ENCODE peak calls at places on chromosome 3, in seven cellular contexts. One of them, this sample, is unnamed.

GRCh38 chr3:128317101-128317697 is 149.5 kb downstream of the DNAJB8 start:
- DNase-seq in heart right ventricle: no peak
- DNase-seq in GM10248: no peak
- DNase-seq in fibroblast of pulmonary artery: no peak
- DNase-seq in SW480: no peak
- DNase-seq in T-helper 9 cell: no peak
- DNase-seq in activated CD4-positive, alpha-beta T cell treated with anti-CD3 and anti-CD28 coated beads, Interleukin-2, amount 50 U/mL, for 24 hours: no peak
- DNase-seq in this sample: no peak

GRCh38 chr3:143775401-143775970 is 72.8 kb downstream of the SLC9A9 start:
- DNase-seq in heart right ventricle: no peak
- DNase-seq in GM10248: peak; percentile 61
- DNase-seq in fibroblast of pulmonary artery: peak; percentile 53
- DNase-seq in SW480: peak; percentile 59
- DNase-seq in T-helper 9 cell: no peak
- DNase-seq in activated CD4-positive, alpha-beta T cell treated with anti-CD3 and anti-CD28 coated beads, Interleukin-2, amount 50 U/mL, for 24 hours: peak; percentile 8
- DNase-seq in this sample: peak; percentile 88

GRCh38 chr3:170154084-170154483 is 27.4 kb downstream of the PHC3 start:
- DNase-seq in heart right ventricle: no peak
- DNase-seq in GM10248: no peak
- DNase-seq in fibroblast of pulmonary artery: peak; percentile 20
- DNase-seq in SW480: no peak
- DNase-seq in T-helper 9 cell: no peak
- DNase-seq in activated CD4-positive, alpha-beta T cell treated with anti-CD3 and anti-CD28 coated beads, Interleukin-2, amount 50 U/mL, for 24 hours: no peak
- DNase-seq in this sample: no peak

GRCh38 chr3:196643201-196643749 is 3.8 kb downstream of the NRROS start:
- DNase-seq in heart right ventricle: no peak
- DNase-seq in GM10248: peak; percentile 86
- DNase-seq in fibroblast of pulmonary artery: no peak
- DNase-seq in SW480: no peak
- DNase-seq in T-helper 9 cell: no peak
- DNase-seq in activated CD4-positive, alpha-beta T cell treated with anti-CD3 and anti-CD28 coated beads, Interleukin-2, amount 50 U/mL, for 24 hours: no peak
- DNase-seq in this sample: peak; percentile 32

GRCh38 chr3:98972720-98973119 is 71.2 kb upstream of the DCBLD2 start:
- DNase-seq in heart right ventricle: no peak
- DNase-seq in GM10248: no peak
- DNase-seq in fibroblast of pulmonary artery: no peak
- DNase-seq in SW480: no peak
- DNase-seq in T-helper 9 cell: no peak
- DNase-seq in activated CD4-positive, alpha-beta T cell treated with anti-CD3 and anti-CD28 coated beads, Interleukin-2, amount 50 U/mL, for 24 hours: no peak
- DNase-seq in this sample: peak; percentile 25

GRCh38 chr3:184277366-184277765 is 1.5 kb downstream of the ECE2 start:
- DNase-seq in heart right ventricle: no peak
- DNase-seq in GM10248: no peak
- DNase-seq in fibroblast of pulmonary artery: no peak
- DNase-seq in SW480: no peak
- DNase-seq in T-helper 9 cell: no peak
- DNase-seq in activated CD4-positive, alpha-beta T cell treated with anti-CD3 and anti-CD28 coated beads, Interleukin-2, amount 50 U/mL, for 24 hours: no peak
- DNase-seq in this sample: no peak

GRCh38 chr3:127479449-127479848 is 111.1 kb downstream of the TPRA1 start:
- DNase-seq in heart right ventricle: no peak
- DNase-seq in GM10248: no peak
- DNase-seq in fibroblast of pulmonary artery: no peak
- DNase-seq in SW480: no peak
- DNase-seq in T-helper 9 cell: no peak
- DNase-seq in activated CD4-positive, alpha-beta T cell treated with anti-CD3 and anti-CD28 coated beads, Interleukin-2, amount 50 U/mL, for 24 hours: no peak
- DNase-seq in this sample: no peak

GRCh38 chr3:126937533-126938432 is 45.1 kb upstream of the PLXNA1 start:
- DNase-seq in heart right ventricle: peak; percentile 59
- DNase-seq in GM10248: no peak
- DNase-seq in fibroblast of pulmonary artery: peak; percentile 30
- DNase-seq in SW480: no peak
- DNase-seq in T-helper 9 cell: no peak
- DNase-seq in activated CD4-positive, alpha-beta T cell treated with anti-CD3 and anti-CD28 coated beads, Interleukin-2, amount 50 U/mL, for 24 hours: no peak
- DNase-seq in this sample: no peak

GRCh38 chr3:56269755-56270154 is 198.5 kb downstream of the ERC2 start:
- DNase-seq in heart right ventricle: peak; percentile 9
- DNase-seq in GM10248: no peak
- DNase-seq in fibroblast of pulmonary artery: peak; percentile 67
- DNase-seq in SW480: no peak
- DNase-seq in T-helper 9 cell: no peak
- DNase-seq in activated CD4-positive, alpha-beta T cell treated with anti-CD3 and anti-CD28 coated beads, Interleukin-2, amount 50 U/mL, for 24 hours: no peak
- DNase-seq in this sample: no peak

GRCh38 chr3:52392216-52392930 is 52.5 kb downstream of the SEMA3G start:
- DNase-seq in heart right ventricle: no peak
- DNase-seq in GM10248: no peak
- DNase-seq in fibroblast of pulmonary artery: no peak
- DNase-seq in SW480: no peak
- DNase-seq in T-helper 9 cell: no peak
- DNase-seq in activated CD4-positive, alpha-beta T cell treated with anti-CD3 and anti-CD28 coated beads, Interleukin-2, amount 50 U/mL, for 24 hours: no peak
- DNase-seq in this sample: no peak

GRCh38 chr3:179181993-179182551 is 33.9 kb downstream of the PIK3CA start:
- DNase-seq in heart right ventricle: no peak
- DNase-seq in GM10248: no peak
- DNase-seq in fibroblast of pulmonary artery: peak; percentile 21
- DNase-seq in SW480: no peak
- DNase-seq in T-helper 9 cell: no peak
- DNase-seq in activated CD4-positive, alpha-beta T cell treated with anti-CD3 and anti-CD28 coated beads, Interleukin-2, amount 50 U/mL, for 24 hours: no peak
- DNase-seq in this sample: peak; percentile 46

GRCh38 chr3:126304704-126305103 is 52.5 kb downstream of the KLF15 start:
- DNase-seq in heart right ventricle: no peak
- DNase-seq in GM10248: no peak
- DNase-seq in fibroblast of pulmonary artery: no peak
- DNase-seq in SW480: no peak
- DNase-seq in T-helper 9 cell: no peak
- DNase-seq in activated CD4-positive, alpha-beta T cell treated with anti-CD3 and anti-CD28 coated beads, Interleukin-2, amount 50 U/mL, for 24 hours: no peak
- DNase-seq in this sample: no peak

GRCh38 chr3:69568926-69569325 is 170.3 kb upstream of the MITF start:
- DNase-seq in heart right ventricle: no peak
- DNase-seq in GM10248: no peak
- DNase-seq in fibroblast of pulmonary artery: peak; percentile 13
- DNase-seq in SW480: no peak
- DNase-seq in T-helper 9 cell: no peak
- DNase-seq in activated CD4-positive, alpha-beta T cell treated with anti-CD3 and anti-CD28 coated beads, Interleukin-2, amount 50 U/mL, for 24 hours: no peak
- DNase-seq in this sample: no peak

GRCh38 chr3:69541059-69541471 is 155.2 kb upstream of the FRMD4B start:
- DNase-seq in heart right ventricle: no peak
- DNase-seq in GM10248: no peak
- DNase-seq in fibroblast of pulmonary artery: no peak
- DNase-seq in SW480: no peak
- DNase-seq in T-helper 9 cell: no peak
- DNase-seq in activated CD4-positive, alpha-beta T cell treated with anti-CD3 and anti-CD28 coated beads, Interleukin-2, amount 50 U/mL, for 24 hours: no peak
- DNase-seq in this sample: no peak

This sample was measured in OCI-M1.